ENCODE peak calls at places on chromosomes 12 and 14, in nine cellular contexts. V is CD8-positive, alpha-beta memory T cell; D is cardiac fibroblast; Z is GM23338; S is NCI-H1417; T is NCI-H2029; G is Right ventricle myocardium superior; N is HCEC 1CT; C is NCI-H1436. I is an unnamed sample.
A peak's percentile ranks its signal among the peaks of the same experiment; 100 is the strongest.

GRCh38 chr12:94648578-94648977 is 1.8 kb downstream of the TMCC3 start:
- DNase-seq in V (no peak), D (peak; percentile 44), Z (no peak), S (no peak), T (no peak), G (no peak), N (peak; percentile 55), C (no peak), I (no peak)

GRCh38 chr14:98770151-98770550 is 501.8 kb downstream of the BCL11B start:
- DNase-seq in V (no peak), D (no peak), Z (no peak), S (no peak), T (no peak), G (no peak), N (no peak), C (no peak), I (no peak)

GRCh38 chr14:91229743-91230200 is 14.7 kb downstream of the GPR68 start:
- DNase-seq in V (peak; percentile 79), D (peak; percentile 60), Z (no peak), S (no peak), T (no peak), G (no peak), N (peak; percentile 59), C (no peak), I (no peak)

GRCh38 chr12:51048601-51049369 is 658 bp downstream of the LETMD1 start:
- DNase-seq in V (no peak), D (no peak), Z (no peak), S (peak; percentile 46), T (no peak), G (no peak), N (no peak), C (no peak), I (no peak)

GRCh38 chr14:72420749-72421452 is 473.0 kb downstream of the DPF3 start:
- DNase-seq in V (peak; percentile 30), D (peak; percentile 69), Z (peak; percentile 90), S (peak; percentile 56), T (no peak), G (peak; percentile 79), N (peak; percentile 40), C (peak; percentile 4), I (peak; percentile 42)

GRCh38 chr12:107368586-107368985 is 275.2 kb upstream of the CRY1 start:
- DNase-seq in V (no peak), D (no peak), Z (no peak), S (no peak), T (no peak), G (no peak), N (no peak), C (no peak), I (no peak)

GRCh38 chr14:51880810-51881580 is 20.6 kb downstream of the GNG2 start:
- DNase-seq in V (no peak), D (peak; percentile 40), Z (no peak), S (no peak), T (no peak), G (no peak), N (peak; percentile 33), C (no peak), I (no peak)

GRCh38 chr14:38310420-38310995 is 54.6 kb upstream of the CLEC14A start:
- DNase-seq in V (no peak), D (no peak), Z (no peak), S (no peak), T (no peak), G (no peak), N (no peak), C (no peak), I (no peak)

GRCh38 chr12:42958271-42958674 is 368.7 kb upstream of the PRICKLE1 start:
- DNase-seq in V (no peak), D (peak; percentile 74), Z (no peak), S (no peak), T (no peak), G (no peak), N (peak; percentile 61), C (no peak), I (no peak)

GRCh38 chr12:464484-465267 is 4.9 kb downstream of the B4GALNT3 start:
- DNase-seq in V (no peak), D (no peak), Z (no peak), S (no peak), T (peak; percentile 72), G (no peak), N (no peak), C (no peak), I (no peak)

GRCh38 chr14:69451941-69452340 is 32.6 kb upstream of the PLEKHD1 start:
- DNase-seq in V (no peak), D (no peak), Z (no peak), S (no peak), T (no peak), G (no peak), N (no peak), C (no peak), I (no peak)

GRCh38 chr14:53391156-53391555 is 238.0 kb upstream of the DDHD1 start:
- DNase-seq in V (no peak), D (peak; percentile 62), Z (no peak), S (no peak), T (no peak), G (no peak), N (peak; percentile 68), C (no peak), I (no peak)

GRCh38 chr12:29066061-29066588 is 83.0 kb upstream of the FAR2 start:
- DNase-seq in V (no peak), D (peak; percentile 83), Z (no peak), S (no peak), T (peak; percentile 12), G (no peak), N (peak; percentile 77), C (no peak), I (no peak)

GRCh38 chr14:94054936-94055335 is 26.1 kb downstream of the DDX24 start:
- DNase-seq in V (no peak), D (no peak), Z (no peak), S (no peak), T (no peak), G (no peak), N (no peak), C (no peak), I (peak; percentile 17)

GRCh38 chr14:56219666-56220413 is 101.6 kb downstream of the PELI2 start:
- DNase-seq in V (no peak), D (peak; percentile 45), Z (no peak), S (no peak), T (no peak), G (no peak), N (no peak), C (no peak), I (no peak)

GRCh38 chr14:85516239-85517112 is 13.5 kb upstream of the FLRT2 start:
- DNase-seq in V (no peak), D (peak; percentile 94), Z (no peak), S (no peak), T (no peak), G (no peak), N (peak; percentile 94), C (no peak), I (no peak)

GRCh38 chr14:31541702-31542101 is 19.5 kb upstream of the NUBPL start:
- DNase-seq in V (no peak), D (no peak), Z (no peak), S (no peak), T (no peak), G (no peak), N (no peak), C (no peak), I (no peak)